ENCODE peak calls at places on chromosomes 7 and 10, in ten cellular contexts. T is lower lobe of right lung; L is mucosa of descending colon; W is astrocyte of the spinal cord; G is tibial nerve; M is osteoblast; A is neural crest cell; D is RWPE1; E is CD8-positive, alpha-beta T cell; Y is transverse colon. I is an unnamed sample.

GRCh38 chr10:11875499-11876281 is 52.5 kb downstream of the PROSER2 start:
- DNase-seq in A (no peak), L (peak), M (peak), E (no peak), D (peak), G (peak), Y (peak), T (peak), W (peak), I (peak)

GRCh38 chr10:132405463-132405991 is 8.5 kb downstream of the PWWP2B start:
- DNase-seq in W (no peak), M (no peak), A (no peak), G (no peak), L (peak), Y (no peak), T (peak), E (no peak), D (no peak), I (no peak)

GRCh38 chr7:157604661-157605381 is 268.0 kb downstream of the DNAJB6 start:
- DNase-seq in G (no peak), M (peak), Y (no peak), A (no peak), L (no peak), W (no peak), E (no peak), T (no peak), D (no peak), I (no peak)

GRCh38 chr7:50369408-50370026 is 65.0 kb downstream of the IKZF1 start:
- DNase-seq in A (no peak), G (no peak), E (peak), Y (no peak), T (no peak), M (no peak), D (peak), L (no peak), W (no peak), I (no peak)

GRCh38 chr7:27962250-27962649 is 218.3 kb downstream of the JAZF1 start:
- DNase-seq in Y (no peak), T (no peak), M (no peak), E (no peak), G (no peak), W (no peak), A (no peak), D (no peak), L (no peak), I (no peak)

GRCh38 chr10:86340176-86340990 is 26.2 kb downstream of the GRID1 start:
- DNase-seq in W (no peak), G (no peak), L (no peak), D (no peak), E (no peak), T (peak), Y (no peak), A (no peak), M (no peak), I (no peak)

GRCh38 chr7:27251136-27251512 is 8.5 kb downstream of the EVX1 start:
- DNase-seq in L (no peak), T (no peak), A (no peak), G (no peak), M (peak), D (no peak), Y (no peak), E (no peak), W (no peak), I (no peak)

GRCh38 chr10:129859536-129859935 is 104.5 kb downstream of the EBF3 start:
- DNase-seq in A (no peak), M (no peak), Y (no peak), L (no peak), T (no peak), W (no peak), D (no peak), E (no peak), G (no peak), I (no peak)

GRCh38 chr10:32332299-32332750 is 14.6 kb downstream of the EPC1 start:
- DNase-seq in A (no peak), Y (peak), G (no peak), T (no peak), E (peak), D (no peak), L (no peak), M (no peak), W (no peak), I (peak)

GRCh38 chr10:75399461-75400162 is 2.0 kb downstream of the ZNF503 start:
- DNase-seq in W (peak), E (no peak), Y (peak), A (peak), M (peak), T (peak), L (peak), G (peak), D (peak), I (peak)

GRCh38 chr7:710161-710560 is 16.3 kb upstream of the DNAAF5 start:
- DNase-seq in T (peak), E (no peak), L (no peak), A (no peak), Y (no peak), M (no peak), D (no peak), G (no peak), W (no peak), I (no peak)

GRCh38 chr10:97780991-97781540 is 9.3 kb upstream of the SFRP5 start:
- DNase-seq in T (no peak), W (no peak), G (no peak), L (no peak), M (peak), Y (no peak), A (peak), D (no peak), E (no peak), I (no peak)

GRCh38 chr7:157515342-157516041 is 178.7 kb downstream of the DNAJB6 start:
- DNase-seq in T (no peak), L (no peak), W (no peak), D (no peak), E (no peak), G (no peak), Y (no peak), A (no peak), M (peak), I (no peak)

DNA sequence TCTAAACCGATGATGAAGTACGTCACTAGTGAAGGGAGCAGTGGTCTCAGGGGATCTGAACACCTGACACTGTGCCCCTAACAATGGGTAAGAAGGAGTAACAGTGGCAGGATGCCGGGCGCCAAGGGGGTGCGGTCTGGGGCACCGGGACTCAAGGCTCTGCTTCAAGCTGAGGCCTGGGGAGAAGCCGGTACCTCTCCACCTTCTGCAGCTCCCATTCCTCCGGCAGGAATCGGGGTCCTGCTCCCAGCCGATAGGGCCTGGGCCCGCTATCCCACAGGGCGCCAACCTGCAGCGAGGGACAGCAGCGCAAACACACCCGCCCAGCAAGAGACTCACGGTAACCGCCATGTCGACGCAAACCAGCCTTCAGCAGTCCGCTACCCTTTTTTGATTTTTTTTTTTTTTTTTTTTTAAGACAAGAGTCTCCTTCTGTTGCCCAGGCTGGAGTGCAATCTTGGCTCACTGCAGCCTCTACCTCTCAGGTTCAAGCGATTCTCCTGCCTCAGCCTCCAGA is 8.8 kb upstream of the CHST12 start:
- DNase-seq in G (no peak), E (no peak), D (no peak), L (no peak), M (peak), W (no peak), A (no peak), Y (no peak), T (no peak), I (no peak)
- TF ChIP-seq CTCF in G (no peak), E (no peak), D (no peak), L (no peak), M (no peak), W (no peak), A (no peak), Y (no peak), T (no peak), I (no peak)

GRCh38 chr7:18760046-18760445 is 264.5 kb downstream of the HDAC9 start:
- DNase-seq in T (no peak), M (no peak), D (no peak), G (no peak), A (no peak), W (no peak), E (no peak), L (no peak), Y (no peak), I (no peak)

GRCh38 chr7:18756378-18757050 is 261.0 kb downstream of the HDAC9 start:
- DNase-seq in A (no peak), G (no peak), L (no peak), W (no peak), T (no peak), E (no peak), Y (no peak), M (no peak), D (no peak), I (no peak)

GRCh38 chr7:18753972-18754610 is 258.5 kb downstream of the HDAC9 start:
- DNase-seq in E (no peak), T (no peak), L (no peak), M (no peak), D (no peak), Y (no peak), G (no peak), A (no peak), W (peak), I (no peak)

GRCh38 chr7:18755793-18756192 is 260.2 kb downstream of the HDAC9 start:
- DNase-seq in G (no peak), M (no peak), Y (no peak), T (no peak), D (no peak), E (no peak), L (no peak), A (no peak), W (no peak), I (no peak)

GRCh38 chr7:18754766-18755165 is 259.2 kb downstream of the HDAC9 start:
- DNase-seq in L (no peak), D (no peak), G (no peak), E (no peak), T (no peak), Y (no peak), M (no peak), A (no peak), W (peak), I (no peak)
- TF ChIP-seq CTCF in L (no peak), D (no peak), G (no peak), E (no peak), T (no peak), Y (no peak), M (no peak), A (no peak), W (no peak), I (no peak)

GRCh38 chr10:102233997-102234396 is 7.3 kb downstream of the PITX3 start:
- DNase-seq in A (no peak), Y (no peak), M (no peak), G (no peak), W (no peak), E (no peak), L (no peak), T (no peak), D (no peak), I (no peak)

GRCh38 chr10:102230264-102230860 is 4.3 kb downstream of the ELOVL3 start:
- DNase-seq in G (no peak), E (no peak), A (peak), D (peak), L (peak), Y (peak), M (peak), T (peak), W (peak), I (peak)

GRCh38 chr10:102231357-102232318 is 5.5 kb downstream of the ELOVL3 start:
- DNase-seq in D (peak), M (peak), W (no peak), T (peak), A (peak), Y (peak), E (peak), G (no peak), L (peak), I (peak)

GRCh38 chr10:102229810-102230263 is 3.7 kb downstream of the ELOVL3 start:
- DNase-seq in T (peak), M (peak), D (peak), A (peak), L (peak), Y (peak), E (peak), G (peak), W (peak), I (peak)

DNA sequence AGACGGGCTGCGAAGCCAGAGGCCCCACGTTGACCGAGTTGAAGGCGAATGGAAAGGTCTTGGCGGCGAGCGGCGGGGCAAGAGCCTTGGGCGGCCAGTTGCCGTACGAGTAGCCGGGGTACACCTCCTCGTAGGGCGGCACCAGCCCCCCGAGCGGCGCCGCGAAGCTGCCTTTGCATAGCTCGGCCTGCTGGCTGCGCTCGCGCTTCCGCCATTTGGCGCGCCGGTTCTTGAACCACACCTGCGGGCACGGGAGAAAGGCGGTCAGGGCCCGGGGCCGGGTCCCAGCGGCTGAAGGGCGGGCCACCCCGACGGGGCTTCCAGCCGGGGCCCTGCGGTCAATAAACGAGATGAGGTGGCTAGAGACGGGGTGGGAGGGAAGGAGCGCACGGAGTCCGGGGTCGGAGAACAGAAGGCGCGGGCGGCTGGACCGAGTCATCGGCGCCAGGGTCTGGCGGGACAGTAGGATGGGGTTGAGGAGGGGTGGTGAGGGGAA is 4.8 kb downstream of the ELOVL3 start:
- DNase-seq in D (no peak), M (peak), T (peak), Y (peak), G (no peak), E (peak), A (no peak), L (peak), W (peak), I (peak)
- TF ChIP-seq CTCF in D (peak), M (peak), T (peak), Y (peak), G (no peak), E (no peak), A (peak), L (no peak), W (peak), I (no peak)

GRCh38 chr7:119350334-119350733 is 922.6 kb upstream of the KCND2 start:
- DNase-seq in D (no peak), Y (no peak), E (no peak), A (no peak), T (no peak), G (no peak), W (no peak), L (no peak), M (no peak), I (no peak)
- TF ChIP-seq CTCF in D (no peak), Y (no peak), E (no peak), A (no peak), T (no peak), G (no peak), W (no peak), L (no peak), M (no peak), I (no peak)

DNA sequence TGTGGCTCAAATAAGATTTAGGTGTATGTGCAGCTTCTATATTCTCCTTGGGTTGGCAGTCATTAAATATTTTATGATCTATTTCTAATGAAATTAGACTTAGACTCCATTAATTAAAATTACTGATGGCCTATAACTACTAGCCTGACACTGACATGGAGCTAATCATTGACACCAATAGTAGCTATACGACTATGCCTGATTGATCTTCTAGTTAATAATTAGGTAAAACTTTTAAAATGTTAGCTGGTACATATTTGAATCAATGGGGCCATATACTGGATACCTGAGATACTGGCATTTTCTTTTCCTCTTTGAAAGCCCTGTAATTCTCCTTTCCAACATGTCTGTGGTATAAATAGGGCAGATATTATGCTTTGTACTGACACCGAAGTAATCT is 14.4 kb downstream of the WEE2 start:
- DNase-seq in M (no peak), W (no peak), D (no peak), L (no peak), T (no peak), Y (no peak), E (no peak), A (no peak), G (no peak), I (no peak)
- TF ChIP-seq CTCF in M (no peak), W (no peak), D (no peak), L (no peak), T (no peak), Y (no peak), E (no peak), A (no peak), G (no peak), I (no peak)

GRCh38 chr10:15370741-15371701 is at the start of gene FAM171A1:
- DNase-seq in A (peak), G (no peak), M (peak), W (peak), E (peak), T (peak), L (peak), Y (peak), D (peak), I (peak)
- TF ChIP-seq CTCF in A (peak), G (peak), M (no peak), W (peak), E (no peak), T (no peak), L (no peak), Y (no peak), D (peak), I (no peak)

DNA sequence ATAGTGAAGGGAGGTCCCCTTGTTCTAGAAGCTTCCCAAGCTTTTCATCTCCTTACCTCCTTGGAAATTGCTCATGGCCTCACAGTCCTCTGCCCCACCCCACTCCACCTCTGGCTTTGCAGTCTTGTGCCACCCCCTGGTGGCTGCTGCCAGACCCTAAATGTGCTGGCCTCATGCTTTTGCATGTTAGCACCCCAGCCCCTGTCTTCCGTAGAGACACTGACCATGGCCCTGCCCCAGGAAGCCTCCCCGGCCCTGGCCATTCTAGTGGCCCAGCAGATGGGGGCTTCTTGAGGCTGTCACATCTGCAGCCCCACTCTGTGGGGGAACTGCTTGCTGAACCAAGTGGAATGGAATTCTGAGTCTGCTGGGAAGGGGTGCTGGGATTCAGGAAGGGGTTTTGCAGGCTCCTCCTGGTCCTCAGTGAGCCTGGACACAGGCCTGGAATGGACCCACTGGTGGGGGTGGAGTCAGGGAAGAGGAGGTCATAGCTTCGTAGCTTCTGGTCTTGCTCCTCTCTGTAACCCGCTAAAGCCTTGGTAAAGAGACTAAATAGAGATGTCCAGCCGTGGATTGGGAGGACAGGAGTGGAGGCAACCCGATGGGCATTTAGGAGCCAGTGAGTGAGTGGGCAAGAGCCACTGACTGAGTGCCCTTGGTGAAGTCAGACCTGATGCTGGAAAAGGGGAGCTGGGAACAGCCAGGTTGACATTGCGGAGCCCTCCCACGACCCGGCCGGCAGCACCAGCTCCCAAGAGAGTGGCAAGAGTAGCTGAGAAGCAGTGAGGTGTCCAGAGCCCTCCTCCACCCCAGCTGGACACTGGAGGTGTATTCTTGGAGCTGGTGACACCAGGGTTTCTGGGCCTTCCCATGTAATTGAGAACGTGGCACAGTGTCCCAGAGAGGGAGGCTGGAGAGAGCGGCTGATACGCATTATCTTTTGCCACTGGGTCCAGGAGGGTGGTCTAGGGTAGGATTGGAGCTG is 20.9 kb downstream of the RAMP3 start:
- DNase-seq in G (no peak), E (no peak), A (no peak), L (no peak), Y (no peak), W (no peak), D (no peak), M (peak), T (peak), I (peak)
- TF ChIP-seq CTCF in G (no peak), E (no peak), A (no peak), L (no peak), Y (no peak), W (no peak), D (no peak), M (no peak), T (no peak), I (peak)

DNA sequence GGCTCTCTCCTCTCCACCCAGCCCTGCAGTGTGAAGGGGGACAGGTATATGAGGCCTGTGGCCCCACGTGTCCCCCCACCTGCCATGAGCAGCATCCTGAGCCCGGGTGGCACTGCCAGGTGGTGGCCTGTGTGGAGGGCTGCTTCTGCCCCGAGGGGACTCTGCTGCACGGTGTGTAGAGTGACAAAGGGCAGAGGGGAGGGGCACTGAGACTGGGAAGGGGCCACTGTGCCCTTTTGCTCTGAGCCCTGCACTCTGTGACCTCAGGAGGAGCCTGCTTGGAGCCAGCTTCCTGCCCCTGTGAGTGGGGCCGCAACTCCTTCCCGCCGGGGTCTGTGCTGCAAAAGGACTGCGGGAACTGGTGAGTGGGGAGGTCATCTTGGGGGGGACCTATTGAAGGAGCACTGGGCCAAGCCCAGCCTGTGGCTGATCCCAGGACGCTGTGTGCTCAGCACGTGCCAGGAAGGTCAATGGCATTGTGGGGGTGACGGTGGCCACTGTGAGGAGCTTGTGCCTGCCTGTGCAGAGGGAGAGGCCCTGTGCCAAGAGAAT is 15.0 kb upstream of the ZNF467 start:
- DNase-seq in D (no peak), W (no peak), E (no peak), G (no peak), M (no peak), A (no peak), L (no peak), T (no peak), Y (no peak), I (no peak)
- TF ChIP-seq CTCF in D (no peak), W (no peak), E (no peak), G (no peak), M (no peak), A (no peak), L (no peak), T (no peak), Y (no peak), I (no peak)

GRCh38 chr10:106185991-106186390 is 978.5 kb downstream of the SORCS1 start:
- DNase-seq in Y (no peak), D (no peak), A (no peak), E (no peak), T (no peak), M (no peak), L (no peak), W (no peak), G (no peak), I (no peak)

GRCh38 chr10:106189254-106189653 is 975.3 kb downstream of the SORCS1 start:
- DNase-seq in D (peak), L (no peak), Y (no peak), W (peak), M (peak), A (peak), E (no peak), T (no peak), G (no peak), I (no peak)
- TF ChIP-seq CTCF in D (peak), L (no peak), Y (no peak), W (peak), M (no peak), A (peak), E (no peak), T (peak), G (no peak), I (no peak)